ENCODE peak calls at places on chromosomes 11 and 22, in seven cellular contexts. V is fibroblast of mammary gland, T is RWPE1, I is body of pancreas, N is heart left ventricle, C is kidney epithelial cell, B is ascending aorta. R is an unnamed sample.

GRCh38 chr11:68503281-68503687 is 42.7 kb downstream of the PPP6R3 start:
- DNase-seq in T (no peak), I (no peak), B (no peak), N (no peak), V (peak; percentile 16), C (no peak), R (no peak)

GRCh38 chr11:124739479-124740276 is at the start of gene NRGN:
- DNase-seq in B (peak; percentile 94), N (peak; percentile 92), V (peak; percentile 77), I (peak; percentile 92), T (peak; percentile 97), C (no peak), R (peak; percentile 97)

GRCh38 chr11:92390783-92391182 is 166.2 kb downstream of the FAT3 start:
- DNase-seq in N (no peak), V (no peak), I (no peak), C (no peak), T (no peak), B (no peak), R (no peak)

GRCh38 chr11:2388431-2389024 is 11.4 kb downstream of the CD81 start:
- DNase-seq in V (no peak), I (no peak), B (no peak), N (no peak), T (no peak), C (no peak), R (no peak)

GRCh38 chr11:252666-253065 is 15.9 kb downstream of the PSMD13 start:
- DNase-seq in C (no peak), B (peak; percentile 43), N (no peak), I (no peak), T (no peak), V (no peak), R (no peak)

GRCh38 chr11:45266693-45267451 is 19.3 kb downstream of the SYT13 start:
- DNase-seq in C (no peak), N (no peak), I (no peak), B (no peak), T (no peak), V (no peak), R (peak; percentile 40)

GRCh38 chr11:112280268-112281126 is 19.8 kb upstream of the PLET1 start:
- DNase-seq in V (peak; percentile 82), T (peak; percentile 82), C (peak; percentile 34), N (peak; percentile 70), B (peak; percentile 83), I (peak; percentile 75), R (peak; percentile 83)

GRCh38 chr11:101617735-101618332 is 34.0 kb upstream of the TRPC6 start:
- DNase-seq in T (peak; percentile 64), V (peak; percentile 68), C (peak; percentile 18), B (no peak), N (no peak), I (no peak), R (no peak)

GRCh38 chr11:69642913-69643632 is 2.1 kb downstream of the CCND1 start:
- DNase-seq in T (no peak), N (peak; percentile 85), B (peak; percentile 86), V (peak; percentile 68), C (no peak), I (peak; percentile 78), R (peak; percentile 93)

GRCh38 chr22:37051629-37052385 is at the start of gene KCTD17:
- DNase-seq in B (peak; percentile 83), N (peak; percentile 76), I (peak; percentile 58), T (peak; percentile 63), C (no peak), V (peak; percentile 54), R (peak; percentile 98)

GRCh38 chr11:47932544-47932943 is 47.8 kb upstream of the PTPRJ start:
- DNase-seq in T (no peak), C (no peak), I (no peak), B (no peak), N (no peak), V (no peak), R (no peak)

GRCh38 chr11:114142646-114143045 is 83.1 kb downstream of the ZBTB16 start:
- DNase-seq in I (no peak), B (no peak), T (no peak), C (no peak), V (no peak), N (no peak), R (no peak)

GRCh38 chr11:64754919-64755662 is 4.7 kb downstream of the PYGM start:
- DNase-seq in N (no peak), B (peak; percentile 58), V (no peak), C (no peak), T (no peak), I (no peak), R (no peak)

DNA sequence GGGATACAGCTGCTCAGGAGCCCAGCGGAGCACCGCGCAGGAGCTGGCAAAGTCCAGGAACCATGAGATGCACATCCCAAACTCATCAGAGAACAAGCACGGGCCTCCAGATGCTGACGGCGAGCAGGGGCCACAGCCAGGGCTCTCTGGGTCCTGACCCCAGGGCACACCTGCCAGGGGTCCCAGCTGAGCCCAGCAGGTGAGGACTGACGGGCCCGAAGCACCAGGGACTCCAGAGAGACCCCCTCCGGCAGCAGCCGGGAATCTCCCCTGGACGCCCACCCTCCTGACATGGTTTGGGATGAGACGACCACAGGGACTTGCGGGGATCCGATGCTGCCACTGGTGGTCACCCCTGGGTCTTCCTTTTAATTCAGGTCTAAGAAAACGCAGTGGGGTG is 22.1 kb downstream of the TTLL8 start:
- DNase-seq in C (no peak), I (no peak), V (no peak), T (no peak), N (no peak), B (no peak), R (no peak)
- TF ChIP-seq CTCF in C (no peak), I (no peak), V (no peak), T (no peak), N (no peak), B (no peak), R (no peak)

GRCh38 chr22:20771918-20772625 is 1.8 kb upstream of the SERPIND1 start:
- DNase-seq in V (no peak), T (no peak), B (no peak), N (no peak), C (no peak), I (no peak), R (no peak)
- TF ChIP-seq CTCF in V (no peak), T (no peak), B (no peak), N (no peak), C (peak; percentile 9), I (no peak), R (no peak)

DNA sequence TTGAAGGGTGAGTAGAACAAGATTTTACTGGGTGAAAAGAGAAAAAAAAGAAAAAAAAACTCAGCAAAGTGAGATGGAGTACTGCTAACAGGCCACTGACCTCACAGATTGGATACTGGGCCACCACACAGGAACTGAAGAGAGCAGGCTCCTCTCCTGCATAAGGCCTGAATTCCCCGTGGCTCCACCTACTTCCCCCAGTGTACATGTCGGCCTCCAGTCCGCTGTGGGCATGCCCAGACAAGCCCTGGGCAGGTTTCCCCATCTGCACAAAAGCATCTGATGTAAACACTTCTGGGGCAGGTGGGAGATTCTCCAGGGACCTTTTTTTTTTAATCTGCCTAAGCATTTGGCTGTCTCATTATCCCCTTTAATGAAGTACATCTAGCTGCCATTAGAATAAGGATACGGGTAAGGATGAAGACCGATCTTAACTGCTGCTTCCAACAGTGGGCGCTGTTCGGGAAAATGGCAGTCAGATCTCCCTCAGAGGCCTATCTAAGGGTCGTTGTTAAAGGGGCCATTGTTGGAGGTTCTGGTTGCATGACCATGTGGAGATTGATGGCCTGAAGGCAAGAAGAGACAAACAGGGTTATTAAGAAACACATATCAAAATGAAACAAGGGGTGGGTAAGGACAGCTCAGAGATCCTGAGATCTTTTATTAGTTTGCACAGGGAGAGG is 48.5 kb downstream of the MS4A13 start:
- DNase-seq in V (peak; percentile 1), T (no peak), N (no peak), B (no peak), I (no peak), C (no peak), R (no peak)
- TF ChIP-seq CTCF in V (no peak), T (no peak), N (no peak), B (no peak), I (no peak), C (no peak), R (no peak)

GRCh38 chr22:19351604-19352003 is 60.1 kb upstream of the CLTCL1 start:
- DNase-seq in C (no peak), N (peak; percentile 5), V (no peak), B (no peak), I (no peak), T (no peak), R (no peak)

GRCh38 chr22:19349778-19350475 is 58.4 kb upstream of the CLTCL1 start:
- DNase-seq in N (peak; percentile 5), T (no peak), C (no peak), V (no peak), B (peak; percentile 21), I (no peak), R (no peak)

GRCh38 chr22:19350947-19351346 is 59.4 kb upstream of the CLTCL1 start:
- DNase-seq in T (no peak), V (no peak), C (no peak), N (peak; percentile 11), I (no peak), B (peak; percentile 33), R (no peak)

GRCh38 chr22:19352217-19352616 is 60.7 kb upstream of the CLTCL1 start:
- DNase-seq in B (no peak), C (no peak), I (no peak), T (no peak), N (peak; percentile 6), V (no peak), R (no peak)

GRCh38 chr22:19350476-19350859 is 58.9 kb upstream of the CLTCL1 start:
- DNase-seq in V (no peak), N (peak; percentile 4), B (peak; percentile 21), C (no peak), T (no peak), I (no peak), R (no peak)
- TF ChIP-seq CTCF in V (no peak), N (no peak), B (no peak), C (no peak), T (no peak), I (no peak), R (no peak)

R was measured in GM13977.